ENCODE peak calls at places on chromosome 13, in four cellular contexts. V is sigmoid colon, L is SK-N-SH, K is dorsolateral prefrontal cortex. T is an unnamed sample.

GRCh38 chr13:20127563-20128458 is 33.0 kb downstream of the GJA3 start:
- DNase-seq in L (peak; percentile 87), V (peak; percentile 82), K (peak; percentile 57), T (no peak)

GRCh38 chr13:37914781-37915391 is 45.3 kb upstream of the TRPC4 start:
- DNase-seq in K (no peak), V (no peak), L (no peak), T (no peak)

GRCh38 chr13:114309806-114310410 is 4.4 kb upstream of the CHAMP1 start:
- DNase-seq in L (no peak), V (no peak), K (no peak), T (no peak)

GRCh38 chr13:34172048-34172447 is 354.1 kb downstream of the RFC3 start:
- DNase-seq in L (no peak), V (no peak), K (no peak), T (no peak)

GRCh38 chr13:48707405-48707804 is 53.7 kb downstream of the CYSLTR2 start:
- DNase-seq in K (no peak), V (no peak), L (no peak), T (no peak)

GRCh38 chr13:43948059-43948458 is 68.4 kb downstream of the LACC1 start:
- DNase-seq in K (no peak), V (no peak), L (no peak), T (no peak)

GRCh38 chr13:57631607-57632275 is at the start of gene PCDH17:
- DNase-seq in V (no peak), L (peak; percentile 62), K (peak; percentile 66), T (no peak)

GRCh38 chr13:105276571-105276970 is 1258.9 kb downstream of the EFNB2 start:
- DNase-seq in V (no peak), L (no peak), K (no peak), T (no peak)

GRCh38 chr13:20190481-20191310 is 2.0 kb downstream of the GJB2 start:
- DNase-seq in V (no peak), L (no peak), K (no peak), T (peak; percentile 45)

DNA sequence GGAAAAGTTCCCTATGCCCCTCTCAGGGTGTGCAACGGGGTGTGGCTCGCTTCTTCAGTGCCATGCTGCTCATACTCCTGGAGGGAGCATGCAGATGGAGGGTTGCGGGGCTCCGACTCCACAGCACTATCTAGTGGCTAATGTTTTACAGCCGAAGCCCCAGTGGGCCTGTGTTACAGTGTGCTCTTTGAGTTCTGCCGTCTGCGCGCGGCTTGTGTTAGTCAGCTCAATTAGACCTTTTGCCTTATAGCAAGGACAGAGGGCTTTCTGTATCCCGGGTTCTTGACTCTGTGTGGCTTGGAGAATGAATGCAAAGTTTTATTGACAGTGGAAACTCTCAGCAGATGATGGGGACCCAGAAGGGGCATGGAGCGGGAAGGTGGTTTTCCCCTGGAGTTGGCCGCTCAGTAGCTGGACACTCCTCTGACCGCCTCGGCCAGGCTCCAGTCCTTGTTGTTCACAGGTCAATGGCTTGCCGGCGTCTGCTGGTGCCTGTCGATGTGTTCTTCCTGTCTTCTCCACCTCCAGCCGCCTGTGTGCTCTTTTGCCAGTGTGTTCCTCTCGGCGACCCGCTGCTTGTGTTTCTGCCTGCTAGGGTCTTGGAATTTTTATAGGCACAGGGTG is 383.4 kb downstream of the LMO7 start:
- DNase-seq in L (peak; percentile 11), V (peak; percentile 62), K (peak; percentile 83), T (no peak)
- TF ChIP-seq CTCF in L (peak; percentile 61), V (no peak), K (peak; percentile 69), T (peak; percentile 22)

GRCh38 chr13:36086117-36086516 is 45.1 kb downstream of the DCLK1 start:
- DNase-seq in L (peak; percentile 40), V (no peak), K (no peak), T (no peak)
- TF ChIP-seq CTCF in L (peak; percentile 8), V (no peak), K (no peak), T (peak; percentile 12)

GRCh38 chr13:98773053-98773452 is 20.6 kb upstream of the SLC15A1 start:
- DNase-seq in V (no peak), K (no peak), L (no peak), T (no peak)
- TF ChIP-seq CTCF in V (no peak), K (no peak), L (no peak), T (no peak)

GRCh38 chr13:113220877-113221276 is 11.5 kb downstream of the CUL4A start:
- DNase-seq in V (no peak), K (no peak), L (peak; percentile 41), T (no peak)
- TF ChIP-seq CTCF in V (no peak), K (no peak), L (peak; percentile 45), T (peak; percentile 21)

GRCh38 chr13:51913421-51914136 is 51.8 kb downstream of the CCDC70 start:
- DNase-seq in V (no peak), L (peak; percentile 43), K (no peak), T (no peak)
- TF ChIP-seq CTCF in V (no peak), L (no peak), K (peak; percentile 23), T (no peak)

GRCh38 chr13:64819081-64819480 is 2411.1 kb downstream of the PCDH9 start:
- DNase-seq in V (no peak), L (no peak), K (no peak), T (no peak)
- TF ChIP-seq CTCF in V (no peak), L (peak; percentile 36), K (no peak), T (no peak)

GRCh38 chr13:32791545-32792172 is 205.4 kb downstream of the PDS5B start:
- DNase-seq in K (no peak), V (no peak), L (no peak), T (no peak)

GRCh38 chr13:32790731-32791130 is 204.5 kb downstream of the PDS5B start:
- DNase-seq in K (no peak), V (no peak), L (no peak), T (no peak)
- TF ChIP-seq CTCF in K (no peak), V (no peak), L (peak; percentile 12), T (no peak)

DNA sequence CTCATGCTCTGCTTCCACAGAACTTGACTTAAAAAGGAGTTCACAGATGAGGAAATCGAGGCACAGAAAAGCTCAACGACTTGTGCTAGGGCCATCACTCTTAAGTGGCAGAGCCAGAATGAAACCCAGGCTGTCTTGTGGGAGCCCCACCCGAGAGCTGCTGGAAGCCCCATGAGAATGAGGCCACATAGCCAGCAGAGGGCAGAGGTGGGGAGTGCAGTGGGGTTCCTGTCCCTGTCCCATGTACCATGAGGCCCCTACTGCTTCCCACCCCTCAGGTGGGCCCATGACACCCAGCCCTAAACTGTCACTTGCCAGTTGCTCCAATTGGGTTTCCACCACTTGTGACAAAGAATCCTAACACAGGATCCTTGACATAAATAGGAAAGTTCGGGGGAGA is 175.9 kb downstream of the IRS2 start:
- DNase-seq in L (peak; percentile 11), K (no peak), V (peak; percentile 69), T (no peak)
- TF ChIP-seq CTCF in L (peak; percentile 42), K (peak; percentile 45), V (peak; percentile 22), T (peak; percentile 41)

DNA sequence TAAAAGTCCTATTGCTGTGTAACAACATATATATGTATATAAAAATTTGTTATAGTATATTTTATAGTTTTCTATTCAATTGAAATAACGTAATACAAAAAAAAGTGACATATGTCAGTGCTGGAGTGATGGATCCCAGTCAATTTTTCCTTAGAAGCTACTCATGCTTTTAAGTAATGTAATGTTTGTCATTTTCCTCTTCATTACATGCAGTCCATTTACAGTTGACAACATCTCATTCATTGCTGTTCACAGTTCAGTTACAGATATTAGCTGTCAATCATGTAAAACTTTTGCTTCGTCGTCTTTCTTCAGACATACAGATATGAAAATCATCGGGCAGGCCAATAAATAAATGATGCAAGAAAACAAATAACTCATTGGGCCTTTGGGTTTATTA is 525.1 kb upstream of the PRR20A start:
- DNase-seq in V (no peak), L (no peak), K (no peak), T (no peak)
- TF ChIP-seq CTCF in V (no peak), L (no peak), K (no peak), T (no peak)

DNA sequence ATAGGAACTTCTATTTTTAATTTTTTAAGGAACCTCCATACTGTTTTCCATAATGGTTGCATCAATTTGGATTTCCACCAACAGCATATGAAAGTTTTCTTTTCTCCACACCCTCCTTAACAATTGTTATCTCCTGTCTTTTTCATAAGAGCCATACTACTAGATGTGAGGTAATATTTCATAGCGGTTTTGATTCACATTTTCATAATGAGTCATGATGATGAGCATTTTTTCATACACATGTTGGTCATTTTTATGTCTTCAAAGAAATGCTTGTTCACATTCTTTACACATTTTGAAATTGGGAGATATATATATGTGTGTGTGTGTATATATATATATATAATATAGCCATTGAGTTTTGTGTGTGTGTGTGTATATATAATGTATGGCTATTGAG is 420.3 kb upstream of the PCDH9 start:
- DNase-seq in K (no peak), L (no peak), V (no peak), T (no peak)
- TF ChIP-seq CTCF in K (no peak), L (no peak), V (no peak), T (no peak)

T was measured in kidney epithelial cell.